ENCODE peak calls at places on chromosomes 7 and 10, in nine cellular contexts. C is transverse colon, Y is esophagus muscularis mucosa, P is GM12891, I is breast epithelium, G is GM12892, Z is sigmoid colon, M is prostate gland, U is Panc1. Q is an unnamed sample.

GRCh38 chr7:101882595-101883564 is 65.5 kb downstream of the CUX1 start:
- DNase-seq in M (peak; percentile 97), Z (peak; percentile 97), P (no peak), Y (peak; percentile 95), C (peak; percentile 85), I (peak; percentile 61), G (no peak), U (peak; percentile 100), Q (peak; percentile 88)

GRCh38 chr7:96952974-96953391 is 52.4 kb upstream of the DLX6 start:
- DNase-seq in M (no peak), Y (peak; percentile 53), G (no peak), C (no peak), P (no peak), I (no peak), Z (no peak), U (no peak), Q (no peak)

GRCh38 chr7:156109076-156109475 is 296.8 kb upstream of the SHH start:
- DNase-seq in Y (no peak), C (no peak), G (no peak), M (no peak), P (no peak), Z (no peak), I (no peak), U (no peak), Q (no peak)

GRCh38 chr10:79399242-79399831 is 46.1 kb downstream of the ZCCHC24 start:
- DNase-seq in U (no peak), Z (peak; percentile 98), M (peak; percentile 68), Y (no peak), C (peak; percentile 79), I (peak; percentile 54), G (no peak), P (no peak), Q (peak; percentile 81)

GRCh38 chr7:78212476-78213060 is 414.0 kb downstream of the PHTF2 start:
- DNase-seq in U (no peak), Z (no peak), C (no peak), P (no peak), G (no peak), Y (no peak), M (no peak), I (no peak), Q (no peak)

GRCh38 chr7:22565315-22565811 is 65.4 kb upstream of the STEAP1B start:
- DNase-seq in C (no peak), M (no peak), Z (no peak), Y (no peak), P (no peak), G (no peak), U (peak; percentile 66), I (no peak), Q (no peak)

GRCh38 chr7:155119801-155120382 is 49.8 kb downstream of the HTR5A start:
- DNase-seq in C (no peak), P (no peak), I (no peak), M (no peak), Z (no peak), G (no peak), Y (no peak), U (no peak), Q (no peak)

GRCh38 chr10:84825330-84825729 is 496.9 kb downstream of the CCSER2 start:
- DNase-seq in Y (no peak), I (peak; percentile 32), Z (no peak), U (no peak), C (no peak), M (no peak), P (no peak), G (no peak), Q (no peak)

GRCh38 chr10:46525177-46525823 is 31.2 kb downstream of the GPRIN2 start:
- DNase-seq in P (no peak), M (no peak), G (no peak), Z (peak; percentile 19), I (no peak), U (no peak), Y (no peak), C (peak; percentile 7), Q (peak; percentile 24)

GRCh38 chr10:101759354-101760247 is 16.3 kb downstream of the FGF8 start:
- DNase-seq in M (no peak), Y (no peak), I (no peak), P (no peak), Z (peak; percentile 35), G (no peak), U (no peak), C (no peak), Q (no peak)

GRCh38 chr7:134892002-134892693 is 94.2 kb upstream of the AGBL3 start:
- DNase-seq in I (no peak), Z (no peak), C (no peak), G (no peak), Y (no peak), U (no peak), P (no peak), M (no peak), Q (no peak)

GRCh38 chr10:61159253-61159652 is 215.3 kb upstream of the RHOBTB1 start:
- DNase-seq in C (no peak), P (no peak), Z (no peak), Y (no peak), I (no peak), G (no peak), M (peak; percentile 23), U (no peak), Q (no peak)

GRCh38 chr10:88232029-88232895 is 350.9 kb downstream of the RNLS start:
- DNase-seq in I (peak; percentile 43), Y (no peak), U (no peak), C (peak; percentile 42), P (no peak), G (no peak), M (no peak), Z (peak; percentile 82), Q (peak; percentile 75)

GRCh38 chr10:97353945-97354344 is 19.4 kb upstream of the FRAT2 start:
- DNase-seq in C (no peak), Z (no peak), I (no peak), U (no peak), M (no peak), Y (no peak), P (no peak), G (no peak), Q (no peak)

GRCh38 chr7:158096582-158096981 is 491.0 kb downstream of the PTPRN2 start:
- DNase-seq in P (no peak), G (no peak), Y (no peak), U (no peak), I (no peak), Z (peak; percentile 45), M (no peak), C (no peak), Q (peak; percentile 20)

GRCh38 chr7:1466524-1467271 is 7.4 kb upstream of the MICALL2 start:
- DNase-seq in P (no peak), U (no peak), C (peak; percentile 90), G (no peak), Z (peak; percentile 91), Y (peak; percentile 93), I (no peak), M (peak; percentile 50), Q (peak; percentile 72)

GRCh38 chr10:98963608-98964007 is 272.0 kb downstream of the HPSE2 start:
- DNase-seq in C (no peak), I (no peak), Z (no peak), U (no peak), M (no peak), P (no peak), Y (no peak), G (no peak), Q (no peak)

GRCh38 chr7:96826089-96826488 is 116.4 kb upstream of the SEM1 start:
- DNase-seq in C (no peak), P (no peak), Z (no peak), Y (no peak), M (no peak), G (no peak), I (no peak), U (no peak), Q (no peak)

GRCh38 chr7:128032605-128033235 is 1.5 kb upstream of the LRRC4 start:
- DNase-seq in C (no peak), U (no peak), P (peak; percentile 24), I (no peak), M (no peak), G (no peak), Y (no peak), Z (peak; percentile 71), Q (no peak)

GRCh38 chr10:95308389-95309302 is 17.8 kb upstream of the PDLIM1 start:
- DNase-seq in Y (peak; percentile 97), C (peak; percentile 90), U (peak; percentile 81), Z (peak; percentile 94), I (peak; percentile 80), G (no peak), P (no peak), M (peak; percentile 86), Q (peak; percentile 94)

GRCh38 chr7:42227931-42228591 is 8.9 kb downstream of the GLI3 start:
- DNase-seq in Z (peak; percentile 75), Y (no peak), U (no peak), M (no peak), I (no peak), G (no peak), C (peak; percentile 10), P (no peak), Q (no peak)
- TF ChIP-seq POLR2AphosphoS5 in Z (no peak), Y (no peak), U (no peak), M (no peak), I (no peak), G (no peak), C (no peak), P (no peak), Q (no peak)

GRCh38 chr7:130290745-130291144 is 2.2 kb upstream of the CPA4 start:
- DNase-seq in U (no peak), P (no peak), I (no peak), Y (no peak), M (no peak), C (no peak), Z (no peak), G (no peak), Q (no peak)
- TF ChIP-seq POLR2AphosphoS5 in U (no peak), P (no peak), I (no peak), Y (no peak), M (no peak), C (no peak), Z (no peak), G (no peak), Q (no peak)

GRCh38 chr7:130440527-130441365 is at the start of gene CEP41:
- DNase-seq in U (peak; percentile 87), M (peak; percentile 93), C (peak; percentile 96), Z (peak; percentile 98), I (peak; percentile 94), G (peak; percentile 93), P (peak; percentile 90), Y (peak; percentile 98), Q (peak; percentile 96)
- TF ChIP-seq POLR2AphosphoS5 in U (peak; percentile 42), M (peak; percentile 75), C (no peak), Z (peak; percentile 19), I (peak; percentile 59), G (peak; percentile 39), P (no peak), Y (peak; percentile 64), Q (peak; percentile 37)

GRCh38 chr10:29734980-29735627 is 100.3 kb upstream of the SVIL start:
- DNase-seq in Z (peak; percentile 84), M (peak; percentile 33), G (peak; percentile 14), I (peak; percentile 55), U (no peak), P (peak; percentile 23), C (peak; percentile 66), Y (no peak), Q (peak; percentile 61)
- TF ChIP-seq POLR2AphosphoS5 in Z (peak; percentile 2), M (no peak), G (no peak), I (no peak), U (no peak), P (no peak), C (no peak), Y (no peak), Q (no peak)

Q was measured in stomach.